ENCODE peak calls at places on chromosomes 1 and 21, in eight cellular contexts. V is endothelial cell; Z is heart left ventricle; X is EL; E is fibroblast of lung; W is DMS79; Q is substantia nigra; P is effector CD4-positive, alpha-beta T cell. D is an unnamed sample.

GRCh38 chr1:119448112-119448511 is 33.2 kb downstream of the HSD3B2 start:
- DNase-seq in Z (no peak), W (no peak), V (peak), E (no peak), Q (no peak), P (no peak), X (no peak), D (no peak)

GRCh38 chr1:6412896-6413295 is 6.8 kb downstream of the HES2 start:
- DNase-seq in Q (no peak), W (no peak), E (no peak), Z (no peak), X (no peak), V (no peak), P (no peak), D (no peak)

GRCh38 chr1:8078176-8078671 is 52.1 kb upstream of the ERRFI1 start:
- DNase-seq in V (no peak), Q (no peak), P (no peak), E (peak), X (peak), Z (no peak), W (peak), D (peak)

GRCh38 chr1:206725053-206725963 is 40.6 kb downstream of the MAPKAPK2 start:
- DNase-seq in Z (no peak), X (peak), E (peak), V (peak), P (peak), Q (no peak), W (no peak), D (no peak)

GRCh38 chr1:46152021-46152420 is 19.6 kb upstream of the PIK3R3 start:
- DNase-seq in P (no peak), W (no peak), Z (no peak), Q (no peak), E (no peak), X (peak), V (no peak), D (peak)

GRCh38 chr21:35428489-35428888 is 379.4 kb upstream of the RUNX1 start:
- DNase-seq in P (peak), V (no peak), E (no peak), Q (no peak), Z (peak), X (peak), W (no peak), D (no peak)

GRCh38 chr1:99018313-99018712 is 13.7 kb upstream of the PLPPR5 start:
- DNase-seq in Z (no peak), P (no peak), V (no peak), E (no peak), W (no peak), Q (no peak), X (no peak), D (no peak)

GRCh38 chr1:27621067-27621920 is 13.7 kb downstream of the FGR start:
- DNase-seq in P (no peak), X (peak), V (no peak), W (no peak), Z (no peak), Q (no peak), E (peak), D (no peak)

GRCh38 chr1:47911892-47912291 is 85.3 kb downstream of the TRABD2B start:
- DNase-seq in E (no peak), P (no peak), Q (no peak), X (no peak), V (no peak), W (no peak), Z (no peak), D (no peak)

GRCh38 chr1:242187171-242187570 is 188.3 kb upstream of the MAP1LC3C start:
- DNase-seq in V (no peak), Z (no peak), P (no peak), W (no peak), Q (no peak), E (no peak), X (no peak), D (no peak)

D was measured in astrocyte of the cerebellum.